ENCODE peak calls at places on chromosome 12, in nine cellular contexts. C, Y, F, S, D, H, J, N and R are unnamed samples. For H3K4me1, the result is how much of the 10 kb centered on the place peaks cover.

GRCh38 chr12:10241276-10241675 is 28.6 kb downstream of the GABARAPL1 start:
- DNase-seq in C (no peak), Y (no peak), F (no peak), S (no peak), D (no peak), H (no peak), J (no peak), N (no peak), R (no peak)

GRCh38 chr12:42716521-42716920 is 127.0 kb upstream of the PRICKLE1 start:
- DNase-seq in C (no peak), Y (no peak), F (no peak), S (no peak), D (no peak), H (peak), J (no peak), N (no peak), R (no peak)

GRCh38 chr12:112858776-112859175 is 48.0 kb upstream of the OAS1 start:
- DNase-seq in C (no peak), Y (no peak), F (no peak), S (no peak), D (no peak), H (no peak), J (no peak), N (no peak), R (no peak)

GRCh38 chr12:105860556-105861207 is 278.1 kb downstream of the NUAK1 start:
- DNase-seq in C (no peak), Y (no peak), F (no peak), S (peak), D (no peak), H (no peak), J (no peak), N (no peak), R (no peak)

GRCh38 chr12:8823565-8824300 is 1.3 kb downstream of the A2ML1 start:
- DNase-seq in C (peak), Y (peak), F (peak), S (peak), D (no peak), H (peak), J (no peak), N (no peak), R (no peak)

GRCh38 chr12:123580772-123581171 is 3.6 kb upstream of the TMED2 start:
- DNase-seq in C (no peak), Y (no peak), F (no peak), S (no peak), D (no peak), H (no peak), J (no peak), N (no peak), R (no peak)

GRCh38 chr12:63496654-63497053 is 171.6 kb downstream of the DPY19L2 start:
- DNase-seq in C (no peak), Y (no peak), F (no peak), S (no peak), D (no peak), H (no peak), J (no peak), N (no peak), R (no peak)

GRCh38 chr12:28089363-28089762 is 100.9 kb upstream of the CCDC91 start:
- DNase-seq in C (no peak), Y (no peak), F (no peak), S (no peak), D (no peak), H (peak), J (no peak), N (no peak), R (no peak)

GRCh38 chr12:97277030-97277429 is 185.6 kb upstream of the RMST start:
- DNase-seq in C (no peak), Y (no peak), F (no peak), S (no peak), D (no peak), H (no peak), J (no peak), N (no peak), R (no peak)

GRCh38 chr12:14769462-14769836 is 33.8 kb downstream of the WBP11 start:
- DNase-seq in C (no peak), Y (peak), F (peak), S (peak), D (no peak), H (no peak), J (peak), N (no peak), R (peak)

GRCh38 chr12:21627924-21628323 is 23.3 kb upstream of the GYS2 start:
- DNase-seq in C (no peak), Y (peak), F (no peak), S (no peak), D (no peak), H (no peak), J (no peak), N (no peak), R (no peak)

GRCh38 chr12:23055004-23055403 is 430.0 kb downstream of the ETNK1 start:
- DNase-seq in C (peak), Y (no peak), F (peak), S (no peak), D (no peak), H (peak), J (no peak), N (no peak), R (no peak)

GRCh38 chr12:130971871-130972588 is 18.3 kb downstream of the ADGRD1 start:
- DNase-seq in C (no peak), Y (no peak), F (no peak), S (no peak), D (peak), H (no peak), J (peak), N (peak), R (no peak)

DNA sequence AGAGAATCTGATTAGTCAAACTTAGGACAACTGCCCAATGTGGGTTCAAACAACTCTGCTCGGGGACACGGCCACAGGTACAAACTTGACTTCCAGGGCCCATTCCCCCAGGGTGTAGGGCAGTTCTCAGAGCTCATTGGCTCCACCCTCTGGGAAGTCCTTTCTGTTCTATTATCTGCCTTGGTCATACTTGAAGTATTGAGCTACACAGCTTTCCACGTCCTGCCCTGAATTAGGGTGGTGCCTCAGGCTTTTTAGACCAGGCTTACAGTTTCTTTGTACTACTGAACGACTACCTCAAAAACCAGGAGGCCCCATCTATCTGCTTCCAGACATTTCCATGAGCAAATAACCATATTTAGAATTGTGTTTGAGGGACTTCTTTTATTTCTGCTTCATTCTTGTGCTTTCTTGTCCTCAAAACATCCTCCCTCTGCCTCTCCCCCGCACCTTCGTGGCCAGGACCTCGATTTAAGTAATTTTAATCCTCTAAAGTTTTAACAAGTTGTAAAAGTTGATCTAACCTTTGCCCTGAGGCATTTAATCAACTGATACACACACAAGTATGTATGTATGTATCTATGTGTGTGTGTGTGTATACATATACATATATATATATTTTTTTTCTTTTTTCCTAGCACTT is 281.8 kb upstream of the AMIGO2 start:
- DNase-seq in C (no peak), Y (peak), F (no peak), S (no peak), D (no peak), H (no peak), J (no peak), N (no peak), R (no peak)
- H3K27ac ChIP-seq in C (no peak), Y (peak), F (no peak), S (no peak), D (peak), H (peak), J (no peak), N (no peak), R (peak)

DNA sequence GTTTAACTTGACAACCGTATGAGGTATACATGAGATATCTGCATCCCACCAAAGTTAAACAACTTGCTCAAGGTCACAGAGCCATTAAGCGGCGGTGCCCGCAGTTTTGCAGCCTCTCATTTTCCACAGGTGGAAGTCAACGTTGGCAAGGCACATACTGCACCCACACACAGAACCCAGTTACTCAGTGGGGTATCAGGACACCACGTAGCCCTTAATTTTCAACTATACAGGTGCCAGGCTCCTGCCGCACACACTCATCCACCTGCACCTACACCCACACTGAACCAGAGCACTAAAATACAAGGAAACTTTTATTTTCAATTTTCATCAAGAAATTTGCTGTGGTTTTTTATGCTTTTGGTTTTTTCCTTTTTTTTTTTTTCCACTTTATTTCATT is 1.7 kb upstream of the NOP2 start:
- DNase-seq in C (no peak), Y (no peak), F (no peak), S (no peak), D (no peak), H (no peak), J (no peak), N (no peak), R (no peak)
- TF ChIP-seq POLR2A in C (no peak), Y (no peak), F (no peak), S (no peak), D (no peak), H (no peak), J (no peak), N (no peak), R (no peak)

GRCh38 chr12:121793501-121793835 is at the start of gene RHOF:
- DNase-seq in C (no peak), Y (no peak), F (no peak), S (no peak), D (no peak), H (no peak), J (no peak), N (no peak), R (no peak)

GRCh38 chr12:121793836-121794531 is 496 bp upstream of the RHOF start:
- DNase-seq in C (peak), Y (peak), F (peak), S (peak), D (peak), H (peak), J (peak), N (peak), R (peak)

GRCh38 chr12:121796855-121797751 is 3.6 kb upstream of the RHOF start:
- DNase-seq in C (peak), Y (peak), F (peak), S (peak), D (peak), H (peak), J (peak), N (peak), R (peak)

GRCh38 chr12:121794532-121795028 is 1.1 kb upstream of the RHOF start:
- DNase-seq in C (no peak), Y (peak), F (no peak), S (no peak), D (no peak), H (no peak), J (peak), N (no peak), R (no peak)

GRCh38 chr12:121795029-121795977 is 1.8 kb upstream of the RHOF start:
- DNase-seq in C (peak), Y (peak), F (peak), S (peak), D (peak), H (peak), J (peak), N (peak), R (peak)
- H3K4me1 ChIP-seq in C (half or more), Y (under half), F (under half), S (under half), D (half or more), H (under half), J (half or more), N (half or more), R (under half)

DNA sequence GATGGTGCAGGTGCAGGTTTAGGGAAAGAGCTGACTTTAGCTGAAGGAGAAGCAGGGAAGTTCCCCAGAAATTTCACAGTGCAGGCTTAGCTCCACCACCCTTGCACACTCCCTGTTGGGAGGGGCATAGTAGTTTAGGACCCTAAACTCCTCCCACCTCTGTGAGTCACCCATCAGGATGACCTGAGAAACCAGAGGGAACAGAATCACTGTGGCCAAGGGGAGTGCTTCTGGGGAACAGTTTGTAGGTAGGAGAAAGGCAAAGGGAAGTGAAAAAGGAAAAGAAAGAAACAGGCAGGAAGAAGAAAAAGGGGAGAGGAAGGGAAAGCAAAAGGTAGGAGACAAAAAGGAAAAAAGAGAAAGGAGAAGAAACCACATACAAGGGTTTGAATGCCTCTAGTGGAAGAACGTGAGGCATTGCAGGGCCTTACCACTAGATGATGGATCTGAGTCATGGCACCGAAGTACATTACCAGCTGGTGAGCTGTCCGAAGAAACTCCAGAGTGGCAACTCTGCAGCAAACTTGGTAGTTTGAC is 404.2 kb downstream of the SLC6A15 start:
- DNase-seq in C (peak), Y (no peak), F (no peak), S (no peak), D (no peak), H (no peak), J (peak), N (no peak), R (no peak)
- H3K27ac ChIP-seq in C (no peak), Y (no peak), F (no peak), S (no peak), D (peak), H (no peak), J (peak), N (peak), R (peak)

DNA sequence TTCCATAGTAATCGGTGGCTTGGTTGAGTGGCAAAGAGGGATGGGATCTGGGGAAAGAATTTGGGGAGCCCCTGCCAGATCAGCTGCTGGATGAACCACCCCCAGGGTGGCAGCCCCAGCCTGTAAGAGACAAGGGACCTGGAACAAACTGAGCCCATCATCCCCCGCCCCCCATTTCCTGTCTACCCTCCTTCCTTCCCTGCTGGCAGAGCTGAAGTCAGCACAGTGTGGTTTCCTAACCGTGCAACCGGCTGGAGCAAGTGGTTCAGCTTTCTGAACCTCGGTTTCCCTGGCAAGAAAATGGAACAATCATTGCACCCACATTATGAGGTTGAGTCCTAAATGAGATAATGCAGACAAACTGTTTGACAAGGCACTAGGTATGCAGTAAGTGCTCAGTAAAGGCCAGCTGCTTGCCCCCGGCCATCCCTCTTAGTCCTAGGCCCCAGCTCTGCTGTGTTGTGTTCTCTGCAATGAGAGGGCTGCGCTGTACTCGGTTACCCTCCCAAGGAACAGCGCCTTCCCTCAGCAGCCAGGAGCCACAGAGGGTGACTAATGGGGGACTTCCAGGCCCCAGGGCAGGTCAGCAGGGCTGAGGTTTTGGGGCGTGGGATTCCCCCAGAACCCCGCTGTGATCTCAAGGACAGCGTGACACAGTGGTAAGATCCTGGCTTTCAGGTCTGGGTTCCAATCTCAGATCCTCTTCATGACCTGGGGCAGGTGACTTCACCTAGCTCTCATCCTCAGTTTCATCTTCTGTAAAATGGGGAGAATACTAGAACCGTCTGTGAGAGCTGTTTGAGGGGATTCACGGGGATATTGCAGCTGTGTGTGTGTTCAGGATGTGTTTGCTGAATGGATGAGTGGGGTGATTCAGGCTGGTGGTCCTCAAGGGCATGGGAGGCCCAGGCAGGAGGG is 16.5 kb downstream of the SELPLG start:
- DNase-seq in C (no peak), Y (no peak), F (no peak), S (no peak), D (no peak), H (no peak), J (no peak), N (no peak), R (no peak)
- TF ChIP-seq POLR2A in C (no peak), Y (no peak), F (no peak), S (no peak), D (no peak), H (no peak), J (no peak), N (no peak), R (no peak)

DNA sequence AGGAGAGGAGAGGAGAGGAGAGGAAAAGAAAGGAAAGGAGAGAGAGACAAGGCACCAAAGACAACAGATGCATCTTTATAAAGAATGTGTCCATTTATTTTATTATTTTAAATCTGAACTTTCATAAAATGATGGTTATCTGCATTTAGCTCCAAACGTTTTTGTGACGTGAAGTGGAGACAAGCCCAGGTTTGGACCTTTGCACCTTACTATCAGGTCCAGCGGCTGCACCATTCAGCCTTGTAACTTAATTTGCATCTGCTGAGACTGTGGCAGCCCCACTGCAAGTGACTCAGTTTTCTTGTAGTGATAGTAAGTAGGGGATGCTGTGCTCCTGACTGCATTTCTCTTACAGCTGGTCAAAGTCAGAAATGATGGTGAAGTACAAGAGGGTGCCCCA is 130.7 kb downstream of the NTF3 start:
- DNase-seq in C (no peak), Y (no peak), F (peak), S (no peak), D (no peak), H (no peak), J (no peak), N (no peak), R (no peak)
- H3K4me1 ChIP-seq in C (under half), Y (under half), F (under half), S (under half), D (under half), H (under half), J (under half), N (under half), R (under half)

GRCh38 chr12:104524433-104524832 is 67.7 kb downstream of the CHST11 start:
- DNase-seq in C (no peak), Y (no peak), F (no peak), S (no peak), D (no peak), H (no peak), J (no peak), N (no peak), R (no peak)
- H3K27ac ChIP-seq in C (no peak), Y (no peak), F (no peak), S (no peak), D (no peak), H (no peak), J (no peak), N (no peak), R (no peak)

DNA sequence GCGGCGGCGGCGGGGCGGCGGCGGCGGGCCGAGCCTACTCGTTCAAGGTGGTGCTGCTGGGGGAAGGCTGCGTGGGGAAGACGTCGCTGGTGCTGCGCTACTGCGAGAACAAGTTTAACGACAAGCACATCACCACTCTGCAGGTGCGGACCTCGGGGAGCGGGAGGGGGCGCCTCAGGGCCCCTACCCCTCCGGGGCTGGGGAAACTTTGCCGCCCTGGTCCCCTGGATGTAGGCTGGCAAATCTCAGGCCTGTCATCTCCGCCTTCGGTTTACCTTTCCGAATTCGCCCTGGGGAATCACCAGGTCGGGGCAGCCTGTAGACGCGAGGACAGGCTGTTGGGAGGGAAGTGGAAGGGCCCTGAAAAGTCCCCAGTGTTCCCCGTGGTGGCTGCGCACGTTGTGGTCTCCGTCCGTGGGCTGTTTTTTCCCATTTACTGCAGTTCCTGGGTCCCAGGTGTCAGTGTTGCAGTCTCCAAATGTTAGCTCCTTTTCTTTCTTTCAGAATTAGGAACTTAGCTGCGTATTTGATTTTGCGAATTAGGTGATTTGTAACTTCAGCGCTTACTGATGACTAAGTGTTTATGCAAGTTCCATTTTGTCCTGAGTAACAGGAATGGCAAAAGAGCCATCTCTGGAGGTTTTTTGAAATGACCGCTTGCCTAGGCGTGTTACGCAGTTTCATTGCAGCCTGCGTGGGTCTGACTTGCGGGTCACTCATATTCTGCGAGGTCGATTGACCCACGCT is 656 bp downstream of the RAB21 start:
- DNase-seq in C (no peak), Y (peak), F (no peak), S (peak), D (no peak), H (peak), J (peak), N (no peak), R (no peak)
- TF ChIP-seq POLR2A in C (no peak), Y (no peak), F (no peak), S (no peak), D (no peak), H (no peak), J (no peak), N (no peak), R (no peak)